ENCODE peak calls at places on chromosomes 5 and 9, in six cellular contexts. One of them, this sample, is unnamed.

GRCh38 chr5:15834596-15835245 is 334.7 kb downstream of the FBXL7 start:
- DNase-seq in caudate nucleus: no peak
- DNase-seq in activated CD8-positive, alpha-beta memory T cell treated with anti-CD3 and anti-CD28 coated beads, Interleukin-2, amount 50 U/mL, for 4 hours: no peak
- DNase-seq in stimulated activated CD8-positive, alpha-beta memory T cell treated with anti-CD3 and anti-CD28 coated beads, Interleukin-2, amount 100 ng/mL, for 1 hour: no peak
- DNase-seq in NCI-H1105: no peak
- DNase-seq in cerebellar cortex: no peak
- DNase-seq in this sample: no peak

GRCh38 chr9:90826326-90827020 is 24.9 kb downstream of the SYK start:
- DNase-seq in NCI-H1105: no peak
- DNase-seq in caudate nucleus: no peak
- DNase-seq in cerebellar cortex: no peak
- DNase-seq in stimulated activated CD8-positive, alpha-beta memory T cell treated with anti-CD3 and anti-CD28 coated beads, Interleukin-2, amount 100 ng/mL, for 1 hour: no peak
- DNase-seq in activated CD8-positive, alpha-beta memory T cell treated with anti-CD3 and anti-CD28 coated beads, Interleukin-2, amount 50 U/mL, for 4 hours: no peak
- DNase-seq in this sample: no peak

GRCh38 chr9:37350486-37351190 is 71.9 kb upstream of the GRHPR start:
- DNase-seq in activated CD8-positive, alpha-beta memory T cell treated with anti-CD3 and anti-CD28 coated beads, Interleukin-2, amount 50 U/mL, for 4 hours: no peak
- DNase-seq in NCI-H1105: no peak
- DNase-seq in cerebellar cortex: no peak
- DNase-seq in caudate nucleus: no peak
- DNase-seq in stimulated activated CD8-positive, alpha-beta memory T cell treated with anti-CD3 and anti-CD28 coated beads, Interleukin-2, amount 100 ng/mL, for 1 hour: no peak
- DNase-seq in this sample: no peak

GRCh38 chr5:114362197-114362976 is 517 bp downstream of the KCNN2 start:
- DNase-seq in cerebellar cortex: no peak
- DNase-seq in NCI-H1105: peak
- DNase-seq in caudate nucleus: no peak
- DNase-seq in stimulated activated CD8-positive, alpha-beta memory T cell treated with anti-CD3 and anti-CD28 coated beads, Interleukin-2, amount 100 ng/mL, for 1 hour: no peak
- DNase-seq in activated CD8-positive, alpha-beta memory T cell treated with anti-CD3 and anti-CD28 coated beads, Interleukin-2, amount 50 U/mL, for 4 hours: no peak
- DNase-seq in this sample: peak

GRCh38 chr9:126504086-126504976 is 109.4 kb upstream of the LMX1B start:
- DNase-seq in activated CD8-positive, alpha-beta memory T cell treated with anti-CD3 and anti-CD28 coated beads, Interleukin-2, amount 50 U/mL, for 4 hours: no peak
- DNase-seq in stimulated activated CD8-positive, alpha-beta memory T cell treated with anti-CD3 and anti-CD28 coated beads, Interleukin-2, amount 100 ng/mL, for 1 hour: no peak
- DNase-seq in cerebellar cortex: no peak
- DNase-seq in caudate nucleus: no peak
- DNase-seq in NCI-H1105: no peak
- DNase-seq in this sample: no peak

GRCh38 chr5:179780343-179780742 is 13.4 kb upstream of the LTC4S start:
- DNase-seq in cerebellar cortex: no peak
- DNase-seq in caudate nucleus: no peak
- DNase-seq in NCI-H1105: no peak
- DNase-seq in stimulated activated CD8-positive, alpha-beta memory T cell treated with anti-CD3 and anti-CD28 coated beads, Interleukin-2, amount 100 ng/mL, for 1 hour: no peak
- DNase-seq in activated CD8-positive, alpha-beta memory T cell treated with anti-CD3 and anti-CD28 coated beads, Interleukin-2, amount 50 U/mL, for 4 hours: no peak
- DNase-seq in this sample: no peak

GRCh38 chr9:1049641-1050040 is 516 bp upstream of the DMRT2 start:
- DNase-seq in cerebellar cortex: no peak
- DNase-seq in NCI-H1105: peak
- DNase-seq in caudate nucleus: no peak
- DNase-seq in activated CD8-positive, alpha-beta memory T cell treated with anti-CD3 and anti-CD28 coated beads, Interleukin-2, amount 50 U/mL, for 4 hours: no peak
- DNase-seq in stimulated activated CD8-positive, alpha-beta memory T cell treated with anti-CD3 and anti-CD28 coated beads, Interleukin-2, amount 100 ng/mL, for 1 hour: no peak
- DNase-seq in this sample: no peak

GRCh38 chr5:141763526-141763925 is 81.5 kb upstream of the ARAP3 start:
- DNase-seq in NCI-H1105: peak
- DNase-seq in stimulated activated CD8-positive, alpha-beta memory T cell treated with anti-CD3 and anti-CD28 coated beads, Interleukin-2, amount 100 ng/mL, for 1 hour: no peak
- DNase-seq in cerebellar cortex: no peak
- DNase-seq in caudate nucleus: no peak
- DNase-seq in activated CD8-positive, alpha-beta memory T cell treated with anti-CD3 and anti-CD28 coated beads, Interleukin-2, amount 50 U/mL, for 4 hours: no peak
- DNase-seq in this sample: peak

GRCh38 chr5:168433982-168434381 is 52.3 kb upstream of the RARS1 start:
- DNase-seq in NCI-H1105: peak
- DNase-seq in activated CD8-positive, alpha-beta memory T cell treated with anti-CD3 and anti-CD28 coated beads, Interleukin-2, amount 50 U/mL, for 4 hours: no peak
- DNase-seq in caudate nucleus: peak
- DNase-seq in stimulated activated CD8-positive, alpha-beta memory T cell treated with anti-CD3 and anti-CD28 coated beads, Interleukin-2, amount 100 ng/mL, for 1 hour: no peak
- DNase-seq in cerebellar cortex: peak
- DNase-seq in this sample: peak

GRCh38 chr5:172918421-172919371 is 40.5 kb upstream of the RPL26L1 start:
- DNase-seq in cerebellar cortex: no peak
- DNase-seq in NCI-H1105: no peak
- DNase-seq in stimulated activated CD8-positive, alpha-beta memory T cell treated with anti-CD3 and anti-CD28 coated beads, Interleukin-2, amount 100 ng/mL, for 1 hour: no peak
- DNase-seq in activated CD8-positive, alpha-beta memory T cell treated with anti-CD3 and anti-CD28 coated beads, Interleukin-2, amount 50 U/mL, for 4 hours: peak
- DNase-seq in caudate nucleus: no peak
- DNase-seq in this sample: no peak

GRCh38 chr5:125485003-125485641 is 738.7 kb upstream of the ZNF608 start:
- DNase-seq in activated CD8-positive, alpha-beta memory T cell treated with anti-CD3 and anti-CD28 coated beads, Interleukin-2, amount 50 U/mL, for 4 hours: no peak
- DNase-seq in caudate nucleus: peak
- DNase-seq in cerebellar cortex: peak
- DNase-seq in NCI-H1105: peak
- DNase-seq in stimulated activated CD8-positive, alpha-beta memory T cell treated with anti-CD3 and anti-CD28 coated beads, Interleukin-2, amount 100 ng/mL, for 1 hour: no peak
- DNase-seq in this sample: peak

GRCh38 chr5:138974227-138975063 is 99.3 kb upstream of the LRRTM2 start:
- DNase-seq in activated CD8-positive, alpha-beta memory T cell treated with anti-CD3 and anti-CD28 coated beads, Interleukin-2, amount 50 U/mL, for 4 hours: no peak
- DNase-seq in cerebellar cortex: peak
- DNase-seq in stimulated activated CD8-positive, alpha-beta memory T cell treated with anti-CD3 and anti-CD28 coated beads, Interleukin-2, amount 100 ng/mL, for 1 hour: no peak
- DNase-seq in caudate nucleus: peak
- DNase-seq in NCI-H1105: no peak
- DNase-seq in this sample: peak

GRCh38 chr5:91257301-91257700 is 125.8 kb downstream of the ARRDC3 start:
- DNase-seq in stimulated activated CD8-positive, alpha-beta memory T cell treated with anti-CD3 and anti-CD28 coated beads, Interleukin-2, amount 100 ng/mL, for 1 hour: no peak
- DNase-seq in activated CD8-positive, alpha-beta memory T cell treated with anti-CD3 and anti-CD28 coated beads, Interleukin-2, amount 50 U/mL, for 4 hours: no peak
- DNase-seq in caudate nucleus: no peak
- DNase-seq in NCI-H1105: no peak
- DNase-seq in cerebellar cortex: no peak
- DNase-seq in this sample: no peak

GRCh38 chr5:16461782-16462181 is 3.8 kb downstream of the ZNF622 start:
- DNase-seq in cerebellar cortex: no peak
- DNase-seq in stimulated activated CD8-positive, alpha-beta memory T cell treated with anti-CD3 and anti-CD28 coated beads, Interleukin-2, amount 100 ng/mL, for 1 hour: no peak
- DNase-seq in caudate nucleus: no peak
- DNase-seq in NCI-H1105: no peak
- DNase-seq in activated CD8-positive, alpha-beta memory T cell treated with anti-CD3 and anti-CD28 coated beads, Interleukin-2, amount 50 U/mL, for 4 hours: no peak
- DNase-seq in this sample: peak

GRCh38 chr9:79708541-79708940 is 136.8 kb downstream of the TLE4 start:
- DNase-seq in cerebellar cortex: no peak
- DNase-seq in activated CD8-positive, alpha-beta memory T cell treated with anti-CD3 and anti-CD28 coated beads, Interleukin-2, amount 50 U/mL, for 4 hours: no peak
- DNase-seq in caudate nucleus: no peak
- DNase-seq in NCI-H1105: no peak
- DNase-seq in stimulated activated CD8-positive, alpha-beta memory T cell treated with anti-CD3 and anti-CD28 coated beads, Interleukin-2, amount 100 ng/mL, for 1 hour: no peak
- DNase-seq in this sample: no peak

GRCh38 chr5:176389114-176389768 is 690 bp downstream of the HIGD2A start:
- DNase-seq in caudate nucleus: no peak
- DNase-seq in cerebellar cortex: no peak
- DNase-seq in stimulated activated CD8-positive, alpha-beta memory T cell treated with anti-CD3 and anti-CD28 coated beads, Interleukin-2, amount 100 ng/mL, for 1 hour: no peak
- DNase-seq in NCI-H1105: no peak
- DNase-seq in activated CD8-positive, alpha-beta memory T cell treated with anti-CD3 and anti-CD28 coated beads, Interleukin-2, amount 50 U/mL, for 4 hours: no peak
- DNase-seq in this sample: no peak

GRCh38 chr5:135320718-135321484 is 78.1 kb downstream of the MACROH2A1 start:
- DNase-seq in cerebellar cortex: no peak
- DNase-seq in stimulated activated CD8-positive, alpha-beta memory T cell treated with anti-CD3 and anti-CD28 coated beads, Interleukin-2, amount 100 ng/mL, for 1 hour: no peak
- DNase-seq in caudate nucleus: no peak
- DNase-seq in NCI-H1105: no peak
- DNase-seq in activated CD8-positive, alpha-beta memory T cell treated with anti-CD3 and anti-CD28 coated beads, Interleukin-2, amount 50 U/mL, for 4 hours: no peak
- DNase-seq in this sample: no peak

GRCh38 chr5:119313876-119314605 is 41.8 kb upstream of the TNFAIP8 start:
- DNase-seq in cerebellar cortex: no peak
- DNase-seq in stimulated activated CD8-positive, alpha-beta memory T cell treated with anti-CD3 and anti-CD28 coated beads, Interleukin-2, amount 100 ng/mL, for 1 hour: no peak
- DNase-seq in NCI-H1105: no peak
- DNase-seq in activated CD8-positive, alpha-beta memory T cell treated with anti-CD3 and anti-CD28 coated beads, Interleukin-2, amount 50 U/mL, for 4 hours: no peak
- DNase-seq in caudate nucleus: no peak
- DNase-seq in this sample: no peak

GRCh38 chr9:96176901-96177718 is 124.9 kb downstream of the HSD17B3 start:
- DNase-seq in stimulated activated CD8-positive, alpha-beta memory T cell treated with anti-CD3 and anti-CD28 coated beads, Interleukin-2, amount 100 ng/mL, for 1 hour: no peak
- DNase-seq in caudate nucleus: peak
- DNase-seq in NCI-H1105: no peak
- DNase-seq in activated CD8-positive, alpha-beta memory T cell treated with anti-CD3 and anti-CD28 coated beads, Interleukin-2, amount 50 U/mL, for 4 hours: no peak
- DNase-seq in cerebellar cortex: no peak
- DNase-seq in this sample: peak

GRCh38 chr5:166823360-166823759 is 1468.1 kb upstream of the WWC1 start:
- DNase-seq in stimulated activated CD8-positive, alpha-beta memory T cell treated with anti-CD3 and anti-CD28 coated beads, Interleukin-2, amount 100 ng/mL, for 1 hour: no peak
- DNase-seq in activated CD8-positive, alpha-beta memory T cell treated with anti-CD3 and anti-CD28 coated beads, Interleukin-2, amount 50 U/mL, for 4 hours: no peak
- DNase-seq in cerebellar cortex: no peak
- DNase-seq in caudate nucleus: no peak
- DNase-seq in NCI-H1105: no peak
- DNase-seq in this sample: no peak

GRCh38 chr5:174532453-174533126 is 191.8 kb upstream of the MSX2 start:
- DNase-seq in caudate nucleus: peak
- DNase-seq in activated CD8-positive, alpha-beta memory T cell treated with anti-CD3 and anti-CD28 coated beads, Interleukin-2, amount 50 U/mL, for 4 hours: no peak
- DNase-seq in NCI-H1105: no peak
- DNase-seq in cerebellar cortex: peak
- DNase-seq in stimulated activated CD8-positive, alpha-beta memory T cell treated with anti-CD3 and anti-CD28 coated beads, Interleukin-2, amount 100 ng/mL, for 1 hour: no peak
- DNase-seq in this sample: peak

GRCh38 chr5:91168859-91169258 is 214.3 kb downstream of the ARRDC3 start:
- DNase-seq in caudate nucleus: no peak
- DNase-seq in activated CD8-positive, alpha-beta memory T cell treated with anti-CD3 and anti-CD28 coated beads, Interleukin-2, amount 50 U/mL, for 4 hours: no peak
- DNase-seq in NCI-H1105: no peak
- DNase-seq in cerebellar cortex: no peak
- DNase-seq in stimulated activated CD8-positive, alpha-beta memory T cell treated with anti-CD3 and anti-CD28 coated beads, Interleukin-2, amount 100 ng/mL, for 1 hour: no peak
- DNase-seq in this sample: no peak

GRCh38 chr5:68265347-68265746 is 49.8 kb downstream of the PIK3R1 start:
- DNase-seq in activated CD8-positive, alpha-beta memory T cell treated with anti-CD3 and anti-CD28 coated beads, Interleukin-2, amount 50 U/mL, for 4 hours: no peak
- DNase-seq in NCI-H1105: no peak
- DNase-seq in cerebellar cortex: no peak
- DNase-seq in stimulated activated CD8-positive, alpha-beta memory T cell treated with anti-CD3 and anti-CD28 coated beads, Interleukin-2, amount 100 ng/mL, for 1 hour: no peak
- DNase-seq in caudate nucleus: no peak
- DNase-seq in this sample: no peak

GRCh38 chr9:112069318-112070169 is 105.6 kb downstream of the SUSD1 start:
- DNase-seq in stimulated activated CD8-positive, alpha-beta memory T cell treated with anti-CD3 and anti-CD28 coated beads, Interleukin-2, amount 100 ng/mL, for 1 hour: no peak
- DNase-seq in activated CD8-positive, alpha-beta memory T cell treated with anti-CD3 and anti-CD28 coated beads, Interleukin-2, amount 50 U/mL, for 4 hours: no peak
- DNase-seq in NCI-H1105: no peak
- DNase-seq in caudate nucleus: no peak
- DNase-seq in cerebellar cortex: peak
- DNase-seq in this sample: no peak

GRCh38 chr5:113451797-113452196 is 17.0 kb upstream of the TSSK1B start:
- DNase-seq in NCI-H1105: no peak
- DNase-seq in caudate nucleus: no peak
- DNase-seq in activated CD8-positive, alpha-beta memory T cell treated with anti-CD3 and anti-CD28 coated beads, Interleukin-2, amount 50 U/mL, for 4 hours: no peak
- DNase-seq in cerebellar cortex: peak
- DNase-seq in stimulated activated CD8-positive, alpha-beta memory T cell treated with anti-CD3 and anti-CD28 coated beads, Interleukin-2, amount 100 ng/mL, for 1 hour: no peak
- DNase-seq in this sample: no peak

GRCh38 chr5:151264113-151264512 is 11.1 kb downstream of the GM2A start:
- DNase-seq in activated CD8-positive, alpha-beta memory T cell treated with anti-CD3 and anti-CD28 coated beads, Interleukin-2, amount 50 U/mL, for 4 hours: no peak
- DNase-seq in cerebellar cortex: no peak
- DNase-seq in NCI-H1105: no peak
- DNase-seq in caudate nucleus: no peak
- DNase-seq in stimulated activated CD8-positive, alpha-beta memory T cell treated with anti-CD3 and anti-CD28 coated beads, Interleukin-2, amount 100 ng/mL, for 1 hour: no peak
- DNase-seq in this sample: no peak

GRCh38 chr9:126647585-126648110 is 33.9 kb downstream of the LMX1B start:
- DNase-seq in NCI-H1105: no peak
- DNase-seq in caudate nucleus: no peak
- DNase-seq in cerebellar cortex: no peak
- DNase-seq in activated CD8-positive, alpha-beta memory T cell treated with anti-CD3 and anti-CD28 coated beads, Interleukin-2, amount 50 U/mL, for 4 hours: no peak
- DNase-seq in stimulated activated CD8-positive, alpha-beta memory T cell treated with anti-CD3 and anti-CD28 coated beads, Interleukin-2, amount 100 ng/mL, for 1 hour: no peak
- DNase-seq in this sample: no peak